ENCODE peak calls at places on chromosomes 13 and 19, in ten cellular contexts. N is neural crest cell, X is body of pancreas, F is endothelial cell, V is heart right ventricle, P is GM10248, I is ovary, O is upper lobe of right lung, G is progenitor cell of endocrine pancreas, T is HFF-Myc. M is an unnamed sample.

GRCh38 chr19:13053761-13054604 is 48.7 kb downstream of the LYL1 start:
- DNase-seq in O (peak; percentile 90), T (peak; percentile 83), P (no peak), F (peak; percentile 74), G (peak; percentile 50), I (peak; percentile 94), N (peak; percentile 62), V (peak; percentile 95), X (peak; percentile 92), M (peak; percentile 90)

GRCh38 chr13:48210178-48210577 is 22.8 kb upstream of the ITM2B start:
- DNase-seq in T (no peak), X (no peak), G (no peak), O (no peak), V (no peak), N (no peak), P (no peak), F (no peak), I (no peak), M (no peak)

GRCh38 chr13:96089749-96090239 is at the start of gene HS6ST3:
- DNase-seq in P (peak; percentile 32), F (peak; percentile 40), G (peak; percentile 39), N (peak; percentile 20), O (peak; percentile 67), T (no peak), I (peak; percentile 30), X (peak; percentile 84), V (peak; percentile 11), M (peak; percentile 20)

GRCh38 chr13:112101360-112101930 is 34.5 kb downstream of the SOX1 start:
- DNase-seq in T (no peak), P (no peak), I (no peak), N (no peak), O (no peak), F (no peak), V (no peak), X (no peak), G (no peak), M (no peak)

GRCh38 chr19:34645551-34645950 is 31.4 kb downstream of the SCGB2B2 start:
- DNase-seq in P (no peak), O (no peak), T (no peak), V (no peak), X (no peak), N (no peak), F (no peak), I (no peak), G (no peak), M (no peak)

GRCh38 chr13:103965506-103966243 is 899.5 kb upstream of the SLC10A2 start:
- DNase-seq in V (no peak), O (no peak), T (no peak), X (no peak), N (no peak), I (no peak), G (no peak), P (no peak), F (no peak), M (no peak)

GRCh38 chr13:20908714-20909497 is 6.4 kb upstream of the XPO4 start:
- DNase-seq in P (no peak), I (no peak), F (no peak), N (no peak), T (no peak), X (no peak), O (no peak), V (no peak), G (no peak), M (no peak)

GRCh38 chr13:57630661-57631606 is 610 bp upstream of the PCDH17 start:
- DNase-seq in V (peak; percentile 24), G (no peak), N (peak; percentile 25), T (no peak), I (no peak), X (peak; percentile 10), O (peak; percentile 41), F (no peak), P (no peak), M (no peak)

GRCh38 chr19:33558846-33559245 is 37.3 kb upstream of the PEPD start:
- DNase-seq in N (no peak), V (no peak), I (no peak), F (no peak), G (no peak), O (peak; percentile 26), X (no peak), T (no peak), P (no peak), M (no peak)

GRCh38 chr19:37317403-37318209 is 53.3 kb upstream of the ZNF527 start:
- DNase-seq in T (peak; percentile 99), F (peak; percentile 93), O (peak; percentile 96), N (peak; percentile 89), I (peak; percentile 97), V (peak; percentile 98), P (peak; percentile 94), X (peak; percentile 94), G (peak; percentile 86), M (peak; percentile 98)
- TF ChIP-seq CTCF in T (no peak), F (no peak), O (peak; percentile 36), N (peak; percentile 45), I (no peak), V (peak; percentile 26), P (peak; percentile 43), X (peak; percentile 33), G (peak; percentile 28), M (peak; percentile 30)

GRCh38 chr13:101146101-101146898 is 270.0 kb downstream of the NALCN start:
- DNase-seq in F (no peak), V (no peak), O (no peak), G (no peak), X (no peak), N (no peak), P (no peak), I (no peak), T (no peak), M (no peak)

GRCh38 chr13:101152184-101152583 is 264.1 kb downstream of the NALCN start:
- DNase-seq in G (no peak), I (no peak), X (no peak), P (no peak), V (no peak), N (no peak), T (no peak), F (no peak), O (no peak), M (no peak)

GRCh38 chr13:101150998-101151397 is 265.3 kb downstream of the NALCN start:
- DNase-seq in P (no peak), X (no peak), O (no peak), V (no peak), G (no peak), N (no peak), I (no peak), T (no peak), F (no peak), M (no peak)

GRCh38 chr13:101144808-101145419 is 271.4 kb downstream of the NALCN start:
- DNase-seq in T (peak; percentile 27), P (peak; percentile 31), X (no peak), G (no peak), O (no peak), N (no peak), V (no peak), F (peak; percentile 21), I (no peak), M (no peak)

DNA sequence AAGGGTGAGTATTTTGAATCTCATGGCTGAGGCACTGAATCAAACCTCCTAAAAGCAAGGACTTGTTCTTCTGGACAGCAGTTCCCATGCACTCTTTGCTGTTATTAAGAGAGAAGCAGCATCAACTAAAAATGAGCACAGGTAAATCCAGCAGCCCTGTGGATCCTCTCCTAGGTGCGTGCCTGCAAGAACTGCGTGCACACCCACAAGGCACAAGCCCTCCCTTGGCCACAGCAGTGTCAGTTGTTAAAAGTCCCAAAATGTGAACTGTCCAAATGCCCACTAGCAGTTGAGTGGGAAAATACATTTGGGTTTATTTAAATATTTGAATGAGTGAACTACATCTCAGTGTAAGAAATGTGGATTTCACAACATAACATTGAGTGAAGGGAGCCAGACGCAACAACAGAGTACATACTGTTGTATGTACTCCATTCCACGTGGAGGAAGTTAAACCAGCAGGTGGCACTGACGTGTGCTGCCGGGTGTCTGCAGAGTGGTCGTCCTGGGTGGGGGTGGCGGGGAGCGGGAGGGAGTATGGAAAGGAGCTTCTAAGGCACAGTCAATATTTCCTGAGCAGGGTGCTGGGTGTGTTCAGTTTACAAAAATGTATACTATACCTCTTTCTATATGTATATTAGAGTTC is 266.4 kb downstream of the NALCN start:
- DNase-seq in F (peak; percentile 26), G (no peak), I (no peak), O (no peak), N (no peak), T (no peak), V (no peak), P (no peak), X (no peak), M (no peak)
- TF ChIP-seq CTCF in F (no peak), G (peak; percentile 43), I (no peak), O (peak; percentile 13), N (peak; percentile 50), T (peak; percentile 44), V (no peak), P (no peak), X (no peak), M (no peak)

DNA sequence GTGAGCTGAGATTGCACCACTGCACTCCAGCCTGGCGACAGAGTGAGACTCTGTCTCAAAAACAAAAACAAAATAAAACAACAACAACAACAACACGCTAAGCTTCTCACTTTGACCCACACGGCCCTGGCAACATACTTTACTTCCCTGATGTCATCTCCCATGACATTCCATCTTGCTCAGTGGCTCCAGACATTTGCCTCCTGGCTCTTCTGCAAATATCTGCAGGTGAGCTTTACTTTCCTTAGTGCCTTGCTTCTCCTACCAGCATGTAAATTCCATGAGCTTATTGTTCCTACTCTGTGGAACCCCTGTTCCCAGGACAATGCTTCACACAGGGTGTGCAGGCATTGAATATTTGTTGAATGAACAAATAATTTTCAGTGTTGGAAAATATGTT is 205.6 kb upstream of the TMTC4 start:
- DNase-seq in I (no peak), G (no peak), O (no peak), F (no peak), P (no peak), V (no peak), N (no peak), T (no peak), X (no peak), M (no peak)
- TF ChIP-seq CTCF in I (no peak), G (no peak), O (no peak), F (no peak), P (no peak), V (no peak), N (no peak), T (no peak), X (no peak), M (no peak)

GRCh38 chr13:84607614-84608013 is 725.3 kb upstream of the SLITRK1 start:
- DNase-seq in X (no peak), P (no peak), G (no peak), O (no peak), I (no peak), F (no peak), T (peak; percentile 1), N (no peak), V (no peak), M (peak; percentile 19)

GRCh38 chr13:84606616-84607015 is 724.3 kb upstream of the SLITRK1 start:
- DNase-seq in T (no peak), I (no peak), O (no peak), V (no peak), G (no peak), F (no peak), P (no peak), N (no peak), X (no peak), M (no peak)

GRCh38 chr13:84609716-84610115 is 727.4 kb upstream of the SLITRK1 start:
- DNase-seq in T (no peak), N (no peak), X (no peak), G (no peak), I (no peak), V (no peak), F (no peak), O (no peak), P (no peak), M (no peak)

GRCh38 chr13:84605927-84606326 is 723.7 kb upstream of the SLITRK1 start:
- DNase-seq in O (no peak), F (no peak), T (no peak), I (no peak), V (no peak), P (no peak), N (no peak), G (no peak), X (no peak), M (no peak)
- TF ChIP-seq CTCF in O (no peak), F (peak; percentile 23), T (no peak), I (no peak), V (no peak), P (no peak), N (no peak), G (peak; percentile 14), X (no peak), M (no peak)